ENCODE peak calls at places on chromosome 19, in seven cellular contexts. C is WTC11, T is H1, L is GM12878, N is HEK293T, F is HCT116, Y is K562. E is an unnamed sample.

GRCh38 chr19:19663292-19664120 is at the start of gene ATP13A1:
- DNase-seq in C (peak), T (peak), L (peak), N (peak), F (peak), Y (peak), E (peak)

GRCh38 chr19:45363861-45364459 is 6.4 kb downstream of the ERCC2 start:
- DNase-seq in C (no peak), T (no peak), L (no peak), N (no peak), F (no peak), Y (peak), E (no peak)

GRCh38 chr19:4297901-4298771 is 4.1 kb downstream of the TMIGD2 start:
- DNase-seq in C (peak), T (no peak), L (no peak), N (no peak), F (no peak), Y (no peak), E (peak)

GRCh38 chr19:11767633-11768133 is 883 bp downstream of the ZNF441 start:
- DNase-seq in C (no peak), T (no peak), L (peak), N (no peak), F (no peak), Y (peak), E (peak)

GRCh38 chr19:6424939-6425731 is 524 bp upstream of the KHSRP start:
- DNase-seq in C (peak), T (peak), L (peak), N (peak), F (peak), Y (peak), E (peak)

GRCh38 chr19:1119475-1120217 is 15.9 kb downstream of the GPX4 start:
- DNase-seq in C (no peak), T (no peak), L (no peak), N (no peak), F (no peak), Y (no peak), E (no peak)

GRCh38 chr19:29092712-29093552 is 120.0 kb downstream of the UQCRFS1 start:
- DNase-seq in C (peak), T (no peak), L (no peak), N (no peak), F (no peak), Y (peak), E (no peak)

GRCh38 chr19:28213476-28214082 is 999.4 kb downstream of the UQCRFS1 start:
- DNase-seq in C (no peak), T (no peak), L (no peak), N (no peak), F (no peak), Y (peak), E (no peak)

GRCh38 chr19:3135961-3136683 is at the start of gene GNA15:
- DNase-seq in C (no peak), T (no peak), L (no peak), N (no peak), F (no peak), Y (no peak), E (no peak)

GRCh38 chr19:44891016-44891882 is at the start of gene TOMM40:
- DNase-seq in C (peak), T (no peak), L (no peak), N (no peak), F (no peak), Y (no peak), E (peak)

GRCh38 chr19:31312004-31312403 is 37.2 kb downstream of the TSHZ3 start:
- DNase-seq in C (no peak), T (no peak), L (no peak), N (no peak), F (no peak), Y (no peak), E (no peak)

GRCh38 chr19:11539495-11540365 is 1.1 kb downstream of the CNN1 start:
- DNase-seq in C (peak), T (no peak), L (no peak), N (no peak), F (no peak), Y (peak), E (no peak)

GRCh38 chr19:49110567-49110966 is 3.6 kb upstream of the LIN7B start:
- DNase-seq in C (no peak), T (no peak), L (no peak), N (no peak), F (no peak), Y (no peak), E (no peak)
- TF ChIP-seq SP1 in C (no peak), T (no peak), L (no peak), N (no peak), F (no peak), Y (no peak), E (no peak)

DNA sequence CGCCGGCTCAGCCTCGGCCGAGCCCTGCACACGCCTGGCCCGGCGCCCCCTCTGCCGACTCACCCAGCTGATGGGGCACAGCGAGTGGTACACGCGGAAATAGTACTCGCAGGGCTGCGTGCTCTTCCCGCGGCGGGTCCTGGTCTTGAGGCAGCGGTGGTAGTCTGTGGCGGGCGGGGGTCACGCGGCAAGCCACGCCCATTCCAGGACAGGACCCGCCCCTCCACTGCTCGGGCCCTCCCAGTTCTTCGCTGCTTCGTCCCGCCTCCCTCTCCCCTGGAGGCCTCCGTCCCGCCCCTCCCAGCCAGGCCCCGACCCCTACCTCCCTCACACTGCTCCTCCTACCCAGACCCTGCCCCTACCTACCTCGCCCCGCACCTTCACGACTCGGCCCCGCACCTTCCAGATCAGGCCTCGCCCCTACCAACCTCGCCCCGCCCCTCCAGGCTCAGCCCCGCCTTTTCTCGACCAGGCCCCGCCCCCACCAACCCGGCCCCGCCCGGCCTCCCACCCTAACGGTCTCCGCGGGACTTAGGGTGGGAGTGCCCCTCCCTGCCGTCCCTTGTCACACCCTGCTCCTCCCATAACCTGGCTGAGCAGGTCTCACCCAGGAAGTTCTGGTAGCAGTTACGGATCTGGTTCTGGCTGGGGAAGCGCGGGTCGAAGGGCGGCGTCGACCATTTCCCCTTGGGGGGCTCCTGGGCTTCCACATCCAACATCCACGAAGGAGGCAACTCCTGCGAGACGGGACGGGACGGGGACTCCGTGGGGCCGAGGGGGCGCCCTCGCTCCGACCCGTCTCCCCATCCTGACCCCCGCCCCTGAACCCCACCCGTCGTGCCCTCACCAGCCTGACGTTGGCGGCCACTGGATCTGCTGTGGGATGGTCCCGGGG is 469 bp downstream of the COX6B2 start:
- DNase-seq in C (peak), T (no peak), L (no peak), N (peak), F (peak), Y (peak), E (no peak)
- TF ChIP-seq SP1 in C (peak), T (no peak), L (no peak), N (peak), F (no peak), Y (peak), E (peak)

GRCh38 chr19:49142866-49143335 is 12.3 kb downstream of the HRC start:
- DNase-seq in C (peak), T (no peak), L (no peak), N (peak), F (no peak), Y (peak), E (no peak)

GRCh38 chr19:49147923-49148682 is 7.1 kb downstream of the HRC start:
- DNase-seq in C (no peak), T (no peak), L (no peak), N (no peak), F (no peak), Y (peak), E (no peak)

GRCh38 chr19:49148784-49149651 is 6.2 kb downstream of the HRC start:
- DNase-seq in C (peak), T (no peak), L (no peak), N (peak), F (peak), Y (peak), E (peak)

GRCh38 chr19:49149652-49150105 is 5.5 kb downstream of the HRC start:
- DNase-seq in C (peak), T (no peak), L (no peak), N (peak), F (peak), Y (peak), E (peak)

DNA sequence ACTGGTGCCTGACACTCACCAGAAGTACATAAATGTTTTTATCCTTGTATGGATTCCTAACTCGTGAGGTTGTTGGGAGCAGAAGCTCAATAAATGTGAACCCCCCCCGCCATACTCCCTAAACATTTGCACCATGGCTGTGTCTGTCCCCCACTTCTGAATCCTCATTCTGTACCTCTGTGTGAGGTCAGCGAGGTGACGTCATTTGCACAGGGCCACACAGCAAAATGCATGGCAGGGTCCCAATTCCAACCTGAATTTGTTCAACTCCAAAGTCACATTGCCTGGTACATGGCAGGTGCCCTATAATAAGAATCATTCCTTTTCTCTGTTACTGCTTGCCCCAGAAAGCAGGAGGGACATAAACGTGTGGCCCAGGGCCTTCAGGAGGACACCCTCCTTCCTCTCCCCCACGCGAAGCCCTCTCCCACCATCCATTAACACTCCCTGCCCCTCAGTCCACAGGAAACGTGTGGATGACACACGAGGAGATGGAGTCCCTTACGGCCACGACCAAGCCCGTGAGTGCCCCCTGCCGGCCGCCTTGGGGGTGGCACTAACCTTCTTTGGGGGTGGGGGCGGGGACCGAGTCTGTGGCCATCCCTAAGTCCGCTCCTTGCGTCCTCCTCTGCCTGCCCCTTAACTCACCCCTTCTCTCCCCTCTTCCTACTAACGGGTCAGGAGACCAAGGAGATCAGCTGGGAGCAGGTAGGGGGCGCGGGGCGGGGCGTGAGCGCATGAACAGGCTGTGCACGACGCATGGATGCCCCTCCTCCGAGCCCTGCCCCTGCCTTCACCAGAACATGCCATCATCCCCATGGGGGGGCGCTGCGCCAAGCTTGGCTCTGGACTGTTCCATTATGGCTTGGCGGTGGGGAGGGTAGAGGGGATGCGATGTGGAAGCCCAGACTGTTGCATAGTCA is 9.4 kb downstream of the HRC start:
- DNase-seq in C (peak), T (no peak), L (peak), N (peak), F (peak), Y (peak), E (peak)
- TF ChIP-seq SP1 in C (peak), T (peak), L (no peak), N (no peak), F (peak), Y (peak), E (no peak)

GRCh38 chr19:35447870-35448492 is at the start of gene FFAR2:
- DNase-seq in C (no peak), T (no peak), L (no peak), N (no peak), F (no peak), Y (no peak), E (no peak)

GRCh38 chr19:35449347-35450043 is 1.4 kb downstream of the FFAR2 start:
- DNase-seq in C (no peak), T (no peak), L (no peak), N (no peak), F (no peak), Y (no peak), E (no peak)

GRCh38 chr19:35454663-35455062 is 6.6 kb downstream of the FFAR2 start:
- DNase-seq in C (no peak), T (no peak), L (no peak), N (no peak), F (no peak), Y (no peak), E (no peak)

GRCh38 chr19:35455616-35456201 is 7.7 kb downstream of the FFAR2 start:
- DNase-seq in C (no peak), T (no peak), L (no peak), N (no peak), F (no peak), Y (no peak), E (peak)

DNA sequence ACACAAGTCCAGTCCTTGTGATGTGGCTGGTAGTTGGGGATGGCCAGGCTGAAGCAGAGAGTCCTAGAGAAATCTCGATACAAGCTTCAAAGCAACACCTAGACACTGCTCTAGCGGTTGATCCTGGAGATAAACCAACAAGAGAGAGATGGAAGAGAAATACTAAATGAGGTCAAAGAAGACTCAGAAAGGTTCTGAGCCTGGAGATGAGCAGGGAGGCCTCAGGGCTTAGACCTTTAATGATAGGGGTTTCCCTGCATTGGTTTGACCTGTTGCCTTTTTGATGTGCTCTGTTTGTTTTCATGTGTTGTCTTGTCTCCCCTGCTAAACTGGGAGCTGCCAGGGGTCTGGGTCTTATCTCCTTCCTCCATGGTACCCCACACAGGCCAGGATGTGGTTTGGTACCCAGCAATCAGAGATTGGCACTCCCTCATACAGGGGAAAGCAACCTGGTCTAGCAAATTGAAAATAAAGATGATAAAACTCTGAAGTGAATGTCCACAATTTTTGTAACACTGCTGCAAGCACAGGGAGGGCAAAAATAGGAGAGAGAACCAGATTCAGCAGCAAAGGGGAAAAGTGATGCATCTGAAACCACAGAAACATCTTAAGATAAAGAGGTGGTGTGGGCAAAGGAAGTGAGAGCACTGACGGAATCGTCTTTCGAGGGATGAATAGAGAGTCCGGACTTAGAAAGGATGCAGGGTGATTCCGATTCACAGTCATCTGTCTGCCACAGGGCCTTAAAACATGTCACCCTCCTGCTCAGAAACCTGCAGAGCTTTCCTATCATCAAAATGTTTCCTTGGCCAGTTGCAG is 3.4 kb downstream of the FFAR2 start:
- DNase-seq in C (no peak), T (no peak), L (peak), N (no peak), F (no peak), Y (no peak), E (no peak)
- TF ChIP-seq SP1 in C (no peak), T (no peak), L (no peak), N (no peak), F (no peak), Y (no peak), E (no peak)